ENCODE peak calls at places on chromosome 18, in four cellular contexts. B is MM.1S, Q is choroid plexus epithelial cell, F is A549. Y is an unnamed sample.

GRCh38 chr18:10170375-10170774 is 256.6 kb downstream of the VAPA start:
- DNase-seq in B (no peak), F (no peak), Q (no peak), Y (no peak)

GRCh38 chr18:52288403-52289004 is 51.5 kb upstream of the DCC start:
- DNase-seq in B (peak; percentile 59), Q (peak; percentile 29), F (peak; percentile 11), Y (no peak)

GRCh38 chr18:26071725-26072124 is 18.7 kb downstream of the SS18 start:
- DNase-seq in B (no peak), Q (peak; percentile 80), F (no peak), Y (no peak)

GRCh38 chr18:46290440-46291020 is 186.3 kb downstream of the HAUS1 start:
- DNase-seq in B (no peak), Q (no peak), F (no peak), Y (no peak)

GRCh38 chr18:63604791-63605567 is 17.8 kb downstream of the SERPINB13 start:
- DNase-seq in B (no peak), F (peak; percentile 16), Q (no peak), Y (peak; percentile 7)

GRCh38 chr18:10228380-10228779 is 226.1 kb upstream of the APCDD1 start:
- DNase-seq in F (no peak), B (no peak), Q (no peak), Y (no peak)

GRCh38 chr18:5415035-5415434 is 119.5 kb upstream of the ZBTB14 start:
- DNase-seq in F (no peak), B (no peak), Q (no peak), Y (no peak)

GRCh38 chr18:62812242-62812641 is 96.9 kb downstream of the PHLPP1 start:
- DNase-seq in F (peak; percentile 89), B (no peak), Q (peak; percentile 76), Y (no peak)

GRCh38 chr18:51867767-51868166 is 472.2 kb upstream of the DCC start:
- DNase-seq in B (peak; percentile 53), F (no peak), Q (peak; percentile 38), Y (no peak)

GRCh38 chr18:68355637-68356036 is 359.3 kb downstream of the TMX3 start:
- DNase-seq in B (no peak), F (no peak), Q (no peak), Y (no peak)

GRCh38 chr18:58851874-58852273 is 12.8 kb upstream of the ZNF532 start:
- DNase-seq in B (no peak), Q (no peak), F (no peak), Y (no peak)

GRCh38 chr18:37435996-37436395 is 129.6 kb downstream of the CELF4 start:
- DNase-seq in B (peak; percentile 43), Q (no peak), F (no peak), Y (no peak)

GRCh38 chr18:56869189-56869777 is 218.1 kb downstream of the WDR7 start:
- DNase-seq in Q (peak; percentile 86), F (peak; percentile 66), B (peak; percentile 73), Y (no peak)

DNA sequence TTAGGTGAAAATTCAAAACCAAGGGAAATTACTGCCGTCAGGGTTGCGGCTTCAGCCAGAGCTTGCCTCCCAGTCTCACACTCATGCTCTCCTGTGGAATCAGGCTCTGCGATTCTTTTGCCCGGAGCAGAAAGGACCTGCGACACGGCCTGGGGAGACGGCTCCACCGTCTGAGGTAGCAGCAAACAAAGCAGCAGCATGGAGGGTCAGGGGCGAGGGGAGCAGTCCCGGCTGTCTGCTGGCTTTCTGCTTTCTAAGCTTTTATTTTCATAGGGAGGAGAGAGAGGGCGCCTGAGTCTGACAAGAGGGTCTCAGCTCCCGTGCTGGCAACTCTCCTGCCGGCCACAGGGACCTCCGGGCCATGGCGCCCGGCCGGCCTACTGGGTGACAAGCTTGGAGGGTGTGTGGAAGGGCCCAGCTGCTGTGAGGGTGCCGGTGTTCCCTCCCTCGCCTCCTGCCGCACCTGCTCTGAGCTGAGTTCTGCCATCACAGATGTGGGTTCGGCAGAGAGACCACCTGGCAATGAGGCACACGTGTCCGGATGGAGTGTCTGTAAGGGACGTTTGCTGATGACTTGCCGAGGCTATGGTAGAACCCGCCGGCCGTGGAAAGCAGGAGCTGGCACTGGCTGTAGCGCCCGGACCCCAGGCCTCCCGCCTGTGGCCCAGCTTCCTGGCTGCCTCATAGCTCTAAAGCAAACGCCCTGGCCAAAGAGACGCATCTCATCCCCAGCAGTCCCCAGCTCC is 66.2 kb upstream of the CTDP1 start:
- DNase-seq in F (no peak), Q (no peak), B (no peak), Y (no peak)
- TF ChIP-seq CTCF in F (no peak), Q (no peak), B (no peak), Y (no peak)

GRCh38 chr18:501406-501714 is 859 bp upstream of the COLEC12 start:
- DNase-seq in F (no peak), Q (no peak), B (no peak), Y (no peak)
- H3K4me3 ChIP-seq in F (no peak overlapping the region), Q (no peak overlapping the region), B (no peak overlapping the region), Y (no peak overlapping the region)

GRCh38 chr18:66495844-66496243 is 108.0 kb downstream of the CDH19 start:
- DNase-seq in B (peak; percentile 73), F (peak; percentile 71), Q (peak; percentile 51), Y (no peak)
- TF ChIP-seq CTCF in B (peak; percentile 72), F (peak; percentile 47), Q (peak; percentile 51), Y (no peak)

GRCh38 chr18:55136864-55137263 is 177.6 kb upstream of the CCDC68 start:
- DNase-seq in B (no peak), F (no peak), Q (peak; percentile 53), Y (no peak)

GRCh38 chr18:55138401-55138800 is 179.1 kb upstream of the CCDC68 start:
- DNase-seq in F (no peak), Q (no peak), B (no peak), Y (no peak)

GRCh38 chr18:55141318-55141717 is 182.1 kb upstream of the CCDC68 start:
- DNase-seq in Q (peak; percentile 90), F (no peak), B (no peak), Y (no peak)

GRCh38 chr18:55137602-55138001 is 178.3 kb upstream of the CCDC68 start:
- DNase-seq in F (no peak), Q (no peak), B (no peak), Y (no peak)

GRCh38 chr18:55139307-55139706 is 180.0 kb upstream of the CCDC68 start:
- DNase-seq in B (no peak), F (no peak), Q (no peak), Y (no peak)
- H3K4me3 ChIP-seq in B (no peak overlapping the region), F (no peak overlapping the region), Q (no peak overlapping the region), Y (no peak overlapping the region)

Y was measured in AG04449.